ENCODE peak calls at places on chromosomes 3 and 15, in eight cellular contexts. C, K, T, D, Q, H, R and J are unnamed samples.

GRCh38 chr3:130907966-130908365 is 14.1 kb downstream of the ATP2C1 start:
- DNase-seq in Q (no peak), C (no peak), K (no peak), T (no peak), H (no peak), R (no peak), D (no peak), J (no peak)

GRCh38 chr3:98602078-98602678 is 8.8 kb upstream of the CPOX start:
- DNase-seq in Q (peak), R (no peak), K (peak), H (peak), D (peak), C (peak), T (no peak), J (no peak)

GRCh38 chr3:171976526-171976925 is 62.9 kb upstream of the FNDC3B start:
- DNase-seq in H (no peak), T (no peak), D (no peak), C (peak), Q (no peak), K (peak), R (no peak), J (no peak)

GRCh38 chr3:172629470-172629869 is 81.4 kb downstream of the NCEH1 start:
- DNase-seq in R (no peak), C (peak), H (no peak), K (peak), T (no peak), D (no peak), Q (no peak), J (no peak)

GRCh38 chr15:85545757-85546156 is 165.4 kb downstream of the AKAP13 start:
- DNase-seq in C (peak), R (no peak), D (no peak), T (no peak), Q (no peak), K (no peak), H (no peak), J (no peak)

GRCh38 chr3:43817825-43818224 is 127.1 kb downstream of the ABHD5 start:
- DNase-seq in R (no peak), Q (no peak), H (no peak), K (peak), T (no peak), D (no peak), C (no peak), J (no peak)

GRCh38 chr3:79015854-79016253 is 751.9 kb downstream of the ROBO1 start:
- DNase-seq in C (no peak), Q (no peak), R (no peak), K (no peak), H (no peak), T (no peak), D (no peak), J (no peak)

GRCh38 chr3:100185847-100186246 is 71.5 kb upstream of the FILIP1L start:
- DNase-seq in R (no peak), H (no peak), Q (no peak), D (no peak), T (no peak), K (no peak), C (no peak), J (no peak)

GRCh38 chr3:126433496-126434263 is 39.0 kb downstream of the CFAP100 start:
- DNase-seq in Q (no peak), K (no peak), C (no peak), H (no peak), T (peak), R (peak), D (no peak), J (no peak)